ENCODE peak calls at places on chromosomes 7 and 10, in eight cellular contexts. Z is IMR-90, T is adrenal gland, D is sigmoid colon, X is suprapubic skin, B is prostate gland, A is A549, M is transverse colon. Y is an unnamed sample.

GRCh38 chr7:69062020-69062760 is 536.1 kb upstream of the AUTS2 start:
- DNase-seq in A (no peak), X (no peak), Z (peak), D (no peak), T (no peak), M (no peak), B (no peak), Y (no peak)

GRCh38 chr10:1440897-1441296 is 296.4 kb downstream of the ADARB2 start:
- DNase-seq in T (no peak), A (no peak), D (no peak), Z (no peak), B (no peak), M (no peak), X (no peak), Y (no peak)

GRCh38 chr7:157278791-157279678 is 57.8 kb upstream of the DNAJB6 start:
- DNase-seq in X (no peak), M (peak), T (no peak), D (peak), B (no peak), A (no peak), Z (no peak), Y (no peak)

GRCh38 chr10:102796407-102797176 is 40.6 kb downstream of the CYP17A1 start:
- DNase-seq in D (peak), B (peak), Z (peak), M (peak), X (peak), A (no peak), T (peak), Y (peak)

GRCh38 chr7:94975316-94975715 is 67.9 kb downstream of the PPP1R9A start:
- DNase-seq in T (no peak), X (no peak), D (no peak), B (no peak), Z (no peak), A (no peak), M (no peak), Y (no peak)

GRCh38 chr7:46160861-46161260 is 239.8 kb upstream of the IGFBP3 start:
- DNase-seq in Z (no peak), D (no peak), M (no peak), T (peak), A (no peak), B (no peak), X (no peak), Y (no peak)

GRCh38 chr10:119496282-119496681 is 46.2 kb downstream of the RGS10 start:
- DNase-seq in Z (no peak), A (no peak), T (no peak), D (no peak), X (no peak), B (no peak), M (no peak), Y (no peak)

GRCh38 chr7:128153436-128153835 is 87.6 kb upstream of the LEP start:
- DNase-seq in B (no peak), A (no peak), Z (no peak), T (no peak), D (no peak), M (no peak), X (no peak), Y (no peak)

GRCh38 chr10:95660283-95660682 is 3.8 kb upstream of the ALDH18A1 start:
- DNase-seq in Z (peak), T (no peak), B (no peak), D (no peak), M (no peak), X (no peak), A (no peak), Y (no peak)

GRCh38 chr7:73615886-73616285 is 8.4 kb downstream of the MLXIPL start:
- DNase-seq in A (peak), B (no peak), X (no peak), Z (peak), T (no peak), M (no peak), D (no peak), Y (no peak)

GRCh38 chr10:118531105-118531851 is 64.2 kb downstream of the PRLHR start:
- DNase-seq in Z (no peak), X (no peak), T (peak), B (no peak), M (no peak), D (no peak), A (no peak), Y (peak)

GRCh38 chr10:3935141-3935540 is 150.1 kb upstream of the KLF6 start:
- DNase-seq in A (no peak), D (no peak), M (no peak), T (no peak), X (no peak), Z (peak), B (peak), Y (no peak)

GRCh38 chr10:1559731-1560130 is 177.6 kb downstream of the ADARB2 start:
- DNase-seq in X (no peak), B (no peak), Z (no peak), D (peak), T (no peak), A (no peak), M (no peak), Y (no peak)

GRCh38 chr7:2897023-2897422 is 52.9 kb upstream of the GNA12 start:
- DNase-seq in A (no peak), M (no peak), Z (no peak), T (no peak), D (no peak), B (no peak), X (no peak), Y (no peak)

GRCh38 chr7:38902443-38902842 is 6.5 kb downstream of the VPS41 start:
- DNase-seq in Z (no peak), T (no peak), B (no peak), D (no peak), A (no peak), X (no peak), M (no peak), Y (no peak)

GRCh38 chr7:47635091-47636090 is 53.5 kb upstream of the TNS3 start:
- DNase-seq in Z (no peak), B (peak), X (no peak), T (no peak), A (peak), M (peak), D (peak), Y (no peak)

GRCh38 chr10:121393522-121393921 is 204.7 kb downstream of the FGFR2 start:
- DNase-seq in A (no peak), T (no peak), X (no peak), D (no peak), M (no peak), Z (no peak), B (no peak), Y (no peak)

GRCh38 chr10:121457729-121458128 is 140.5 kb downstream of the FGFR2 start:
- DNase-seq in A (no peak), B (no peak), Z (no peak), D (no peak), M (no peak), T (no peak), X (no peak), Y (no peak)

GRCh38 chr10:70472799-70473452 is 5.6 kb upstream of the PALD1 start:
- DNase-seq in D (no peak), M (no peak), X (no peak), B (no peak), T (no peak), A (no peak), Z (no peak), Y (no peak)

GRCh38 chr7:107998150-107998549 is 4.8 kb downstream of the LAMB1 start:
- DNase-seq in M (no peak), Z (no peak), X (no peak), T (no peak), D (no peak), A (no peak), B (no peak), Y (no peak)

GRCh38 chr10:95400789-95401188 is 110.0 kb upstream of the PDLIM1 start:
- DNase-seq in Z (no peak), M (no peak), B (no peak), A (no peak), T (no peak), D (no peak), X (no peak), Y (no peak)

GRCh38 chr10:27197980-27198645 is 42.5 kb downstream of the ACBD5 start:
- DNase-seq in B (no peak), M (no peak), A (no peak), X (no peak), T (peak), D (no peak), Z (peak), Y (no peak)

GRCh38 chr7:129423700-129424410 is 10.4 kb upstream of the STRIP2 start:
- DNase-seq in A (peak), X (no peak), D (no peak), B (no peak), T (no peak), Z (peak), M (no peak), Y (no peak)

GRCh38 chr7:134587736-134588135 is 38.8 kb downstream of the AKR1B15 start:
- DNase-seq in X (no peak), B (no peak), D (no peak), T (no peak), A (no peak), M (no peak), Z (no peak), Y (no peak)

GRCh38 chr10:92873029-92873428 is 24.7 kb downstream of the EXOC6 start:
- DNase-seq in A (no peak), Z (no peak), D (no peak), X (no peak), M (no peak), T (no peak), B (no peak), Y (no peak)

GRCh38 chr10:62844280-62845011 is 28.3 kb upstream of the EGR2 start:
- DNase-seq in X (no peak), B (no peak), D (no peak), A (no peak), Z (no peak), T (no peak), M (no peak), Y (no peak)

GRCh38 chr10:30857803-30858202 is 173.9 kb downstream of the ZNF438 start:
- DNase-seq in Z (peak), M (peak), T (peak), X (peak), D (peak), B (no peak), A (no peak), Y (peak)

GRCh38 chr7:7263297-7264230 is 81.2 kb downstream of the C1GALT1 start:
- DNase-seq in T (no peak), M (no peak), X (no peak), Z (no peak), A (no peak), D (no peak), B (no peak), Y (no peak)

GRCh38 chr7:48962821-48963505 is 38.6 kb downstream of the CDC14C start:
- DNase-seq in M (no peak), B (no peak), A (no peak), T (peak), D (no peak), Z (no peak), X (no peak), Y (no peak)

GRCh38 chr7:105389090-105389650 is 449 bp upstream of the SRPK2 start:
- DNase-seq in X (no peak), T (peak), D (peak), B (peak), A (peak), Z (peak), M (peak), Y (peak)

GRCh38 chr10:71963351-71963755 is 842 bp upstream of the CHST3 start:
- DNase-seq in Z (no peak), T (no peak), A (no peak), X (no peak), D (peak), M (no peak), B (no peak), Y (peak)

GRCh38 chr7:28065308-28065707 is 115.3 kb downstream of the JAZF1 start:
- DNase-seq in B (peak), X (no peak), M (no peak), D (peak), T (no peak), A (no peak), Z (peak), Y (no peak)

GRCh38 chr7:84092207-84092606 is 102.4 kb downstream of the SEMA3A start:
- DNase-seq in T (no peak), A (peak), Z (peak), B (no peak), D (no peak), M (no peak), X (no peak), Y (no peak)

GRCh38 chr7:23472974-23473847 is 2.9 kb upstream of the IGF2BP3 start:
- DNase-seq in A (peak), X (no peak), T (no peak), Z (no peak), M (no peak), B (no peak), D (no peak), Y (no peak)

GRCh38 chr7:23474098-23474828 is 4.0 kb upstream of the IGF2BP3 start:
- DNase-seq in Z (peak), T (no peak), D (peak), A (peak), X (no peak), M (peak), B (no peak), Y (peak)

GRCh38 chr7:148264933-148265557 is 325.5 kb upstream of the C7orf33 start:
- DNase-seq in X (no peak), M (no peak), T (no peak), D (no peak), B (no peak), A (peak), Z (peak), Y (no peak)
- TF ChIP-seq CTCF in X (peak), M (peak), T (peak), D (peak), B (peak), A (peak), Z (peak), Y (peak)

DNA sequence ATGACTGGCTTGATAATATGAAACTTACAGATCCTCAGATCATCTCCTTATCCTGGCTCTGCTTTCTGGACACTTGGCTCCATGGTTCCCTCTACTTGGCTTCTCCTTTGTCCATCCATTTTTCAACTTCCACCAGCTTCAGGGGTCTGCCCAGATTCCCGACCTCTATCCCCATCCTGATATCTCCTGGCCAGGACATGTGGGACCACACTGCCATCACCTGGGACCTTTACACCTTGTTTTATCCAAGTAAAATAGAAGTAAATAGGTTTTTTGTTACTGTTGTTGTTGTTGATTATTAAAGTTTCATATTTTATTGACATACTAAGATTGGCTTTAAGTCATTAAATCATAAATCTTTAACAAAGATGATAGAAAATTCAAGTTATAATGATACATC is 111.7 kb upstream of the AHR start:
- DNase-seq in T (no peak), Z (no peak), M (no peak), D (no peak), B (no peak), A (no peak), X (no peak), Y (no peak)
- TF ChIP-seq POLR2A in T (no peak), Z (no peak), M (no peak), D (no peak), B (no peak), A (no peak), X (no peak), Y (no peak)

GRCh38 chr7:155805826-155806095 is 6.5 kb downstream of the SHH start:
- DNase-seq in A (no peak), Z (no peak), M (no peak), B (no peak), X (no peak), T (no peak), D (no peak), Y (no peak)

GRCh38 chr7:155804431-155804831 is 7.8 kb downstream of the SHH start:
- DNase-seq in M (no peak), Z (no peak), B (no peak), A (no peak), D (no peak), T (no peak), X (no peak), Y (no peak)

GRCh38 chr7:155806096-155806871 is 6.0 kb downstream of the SHH start:
- DNase-seq in M (no peak), T (no peak), D (no peak), B (no peak), A (no peak), Z (no peak), X (no peak), Y (no peak)

GRCh38 chr7:155803418-155804376 is 8.6 kb downstream of the SHH start:
- DNase-seq in M (peak), B (no peak), D (no peak), A (peak), X (no peak), T (no peak), Z (no peak), Y (no peak)

GRCh38 chr7:155804897-155805825 is 7.1 kb downstream of the SHH start:
- DNase-seq in X (no peak), D (no peak), B (peak), A (peak), M (peak), T (no peak), Z (peak), Y (no peak)
- TF ChIP-seq CTCF in X (no peak), D (peak), B (peak), A (peak), M (peak), T (no peak), Z (peak), Y (peak)

GRCh38 chr7:44113764-44114354 is 9.5 kb downstream of the POLD2 start:
- DNase-seq in A (no peak), M (no peak), X (no peak), Z (no peak), B (no peak), T (no peak), D (no peak), Y (no peak)
- TF ChIP-seq POLR2A in A (no peak), M (no peak), X (no peak), Z (no peak), B (no peak), T (no peak), D (no peak), Y (no peak)

GRCh38 chr7:29607889-29608288 is 44.3 kb downstream of the PRR15 start:
- DNase-seq in Z (no peak), X (no peak), B (no peak), A (peak), T (no peak), D (no peak), M (no peak), Y (no peak)
- TF ChIP-seq CTCF in Z (no peak), X (no peak), B (no peak), A (no peak), T (no peak), D (no peak), M (no peak), Y (no peak)

DNA sequence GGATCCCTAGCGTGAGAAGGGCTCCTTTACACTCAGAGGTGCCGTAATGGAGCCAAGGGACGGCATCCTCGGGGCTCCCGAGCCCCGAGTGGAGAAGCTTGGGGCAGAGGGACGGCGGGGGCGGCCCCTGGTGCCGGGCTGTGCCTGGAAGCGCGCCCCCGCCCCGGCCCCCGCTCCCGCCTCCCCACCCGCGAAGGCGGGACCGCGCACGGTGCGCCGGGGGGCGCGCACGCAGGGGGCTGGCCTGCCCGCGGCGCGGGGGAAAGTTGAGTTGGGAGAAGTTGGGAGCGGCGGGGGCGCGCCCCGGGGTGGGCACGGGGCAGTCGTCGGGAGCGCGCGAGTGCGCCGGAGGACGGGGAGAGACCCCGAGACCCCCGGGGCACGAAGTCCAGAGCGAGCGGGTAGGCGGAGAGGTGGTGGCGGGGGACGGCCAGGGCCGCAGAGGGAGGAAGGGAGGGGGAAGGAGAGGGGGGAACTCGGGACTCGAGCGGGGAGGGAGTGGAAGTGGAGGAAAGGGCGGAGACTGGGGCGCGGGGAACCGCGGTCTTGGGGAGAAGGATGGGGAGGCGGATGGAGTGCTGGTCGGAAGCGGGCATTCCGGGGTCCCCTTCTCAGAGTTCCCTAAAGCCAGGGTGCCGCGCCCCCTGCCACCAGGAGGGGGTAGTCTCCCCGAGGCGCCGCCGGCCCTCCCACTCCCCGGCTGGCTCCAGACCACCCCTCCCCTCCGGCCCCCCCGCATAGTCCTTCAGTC is at the start of gene SLC4A2:
- DNase-seq in B (peak), D (peak), A (peak), M (peak), Z (peak), X (peak), T (peak), Y (peak)
- TF ChIP-seq POLR2A in B (peak), D (peak), A (peak), M (peak), Z (no peak), X (no peak), T (no peak), Y (peak)

GRCh38 chr7:1844336-1844955 is 174.4 kb downstream of the ELFN1 start:
- DNase-seq in D (peak), T (no peak), B (no peak), M (no peak), A (no peak), X (peak), Z (no peak), Y (no peak)
- TF ChIP-seq CTCF in D (no peak), T (no peak), B (no peak), M (no peak), A (no peak), X (no peak), Z (no peak), Y (no peak)

GRCh38 chr10:116000151-116000550 is 272.9 kb downstream of the GFRA1 start:
- DNase-seq in A (no peak), Z (no peak), T (no peak), M (no peak), X (no peak), D (no peak), B (no peak), Y (no peak)

GRCh38 chr10:116002735-116003134 is 270.3 kb downstream of the GFRA1 start:
- DNase-seq in M (no peak), A (no peak), X (no peak), Z (no peak), B (no peak), T (no peak), D (no peak), Y (no peak)

GRCh38 chr10:116005301-116005700 is 267.7 kb downstream of the GFRA1 start:
- DNase-seq in A (no peak), X (no peak), D (no peak), M (no peak), Z (no peak), T (no peak), B (no peak), Y (no peak)

GRCh38 chr10:116001266-116001857 is 271.6 kb downstream of the GFRA1 start:
- DNase-seq in M (no peak), Z (no peak), B (peak), X (no peak), T (no peak), A (no peak), D (no peak), Y (no peak)

GRCh38 chr10:116001976-116002375 is 271.0 kb downstream of the GFRA1 start:
- DNase-seq in X (no peak), Z (no peak), D (no peak), M (no peak), A (no peak), T (no peak), B (no peak), Y (no peak)
- TF ChIP-seq POLR2A in X (no peak), Z (no peak), D (no peak), M (no peak), A (no peak), T (no peak), B (no peak), Y (no peak)

Y was measured in gastrocnemius medialis.